ENCODE peak calls at places on chromosomes 1 and 21, in nine cellular contexts. G, S, T, H, Y, M, Q, J and R are unnamed samples.

GRCh38 chr1:201164645-201165044 is 10.4 kb upstream of the TMEM9 start:
- DNase-seq in G (no peak), S (no peak), T (no peak), H (no peak), Y (no peak), M (no peak), Q (no peak), J (no peak), R (no peak)

GRCh38 chr1:89484097-89485038 is 40.3 kb upstream of the LRRC8B start:
- DNase-seq in G (no peak), S (no peak), T (no peak), H (no peak), Y (no peak), M (no peak), Q (no peak), J (no peak), R (no peak)

GRCh38 chr1:248862695-248863010 is 3.8 kb upstream of the ZNF692 start:
- DNase-seq in G (no peak), S (no peak), T (peak), H (no peak), Y (no peak), M (no peak), Q (no peak), J (no peak), R (no peak)

GRCh38 chr1:150233359-150234308 is 2.3 kb downstream of the ANP32E start:
- DNase-seq in G (no peak), S (peak), T (peak), H (no peak), Y (no peak), M (no peak), Q (peak), J (no peak), R (no peak)

GRCh38 chr1:96968582-96969378 is 247.2 kb downstream of the PTBP2 start:
- DNase-seq in G (no peak), S (no peak), T (no peak), H (no peak), Y (no peak), M (no peak), Q (no peak), J (no peak), R (no peak)

GRCh38 chr1:46406881-46407608 is 12.9 kb downstream of the FAAH start:
- DNase-seq in G (no peak), S (no peak), T (no peak), H (no peak), Y (no peak), M (no peak), Q (no peak), J (no peak), R (no peak)

GRCh38 chr21:36337099-36337509 is 17.1 kb downstream of the MORC3 start:
- DNase-seq in G (no peak), S (no peak), T (peak), H (no peak), Y (no peak), M (no peak), Q (no peak), J (no peak), R (no peak)

GRCh38 chr1:64038965-64039926 is 164.2 kb upstream of the UBE2U start:
- DNase-seq in G (no peak), S (no peak), T (peak), H (peak), Y (no peak), M (no peak), Q (no peak), J (peak), R (no peak)

GRCh38 chr1:78369546-78369945 is 121.2 kb upstream of the PTGFR start:
- DNase-seq in G (no peak), S (no peak), T (peak), H (no peak), Y (no peak), M (no peak), Q (no peak), J (no peak), R (no peak)

GRCh38 chr21:26570203-26570602 is 2.9 kb downstream of the CYYR1 start:
- DNase-seq in G (no peak), S (no peak), T (no peak), H (no peak), Y (no peak), M (no peak), Q (no peak), J (no peak), R (no peak)